ENCODE peak calls at places on chromosomes 3 and 15, in six cellular contexts. One of them, this sample, is unnamed.

GRCh38 chr3:40200754-40201316 is 108.7 kb upstream of the EIF1B start:
- DNase-seq in HEK293T: no peak
- DNase-seq in C1 segment of cervical spinal cord: no peak
- DNase-seq in NCI-H1092: no peak
- DNase-seq in right cardiac atrium: no peak
- DNase-seq in NCI-H1694: no peak
- DNase-seq in this sample: no peak

GRCh38 chr3:109018828-109019227 is 65.1 kb upstream of the GUCA1C start:
- DNase-seq in HEK293T: no peak
- DNase-seq in C1 segment of cervical spinal cord: no peak
- DNase-seq in NCI-H1092: no peak
- DNase-seq in right cardiac atrium: no peak
- DNase-seq in NCI-H1694: no peak
- DNase-seq in this sample: no peak

GRCh38 chr15:29103825-29104565 is 165.6 kb downstream of the NSMCE3 start:
- DNase-seq in HEK293T: no peak
- DNase-seq in C1 segment of cervical spinal cord: peak
- DNase-seq in NCI-H1092: no peak
- DNase-seq in right cardiac atrium: peak
- DNase-seq in NCI-H1694: no peak
- DNase-seq in this sample: no peak

GRCh38 chr3:141981084-141981483 is 104.6 kb downstream of the ATP1B3 start:
- DNase-seq in HEK293T: no peak
- DNase-seq in C1 segment of cervical spinal cord: no peak
- DNase-seq in NCI-H1092: no peak
- DNase-seq in right cardiac atrium: no peak
- DNase-seq in NCI-H1694: no peak
- DNase-seq in this sample: peak

GRCh38 chr15:75170711-75171341 is 30.9 kb upstream of the C15orf39 start:
- DNase-seq in HEK293T: no peak
- DNase-seq in C1 segment of cervical spinal cord: no peak
- DNase-seq in NCI-H1092: no peak
- DNase-seq in right cardiac atrium: no peak
- DNase-seq in NCI-H1694: no peak
- DNase-seq in this sample: no peak

GRCh38 chr3:43971486-43971885 is 270.2 kb upstream of the TOPAZ1 start:
- DNase-seq in HEK293T: no peak
- DNase-seq in C1 segment of cervical spinal cord: no peak
- DNase-seq in NCI-H1092: no peak
- DNase-seq in right cardiac atrium: no peak
- DNase-seq in NCI-H1694: no peak
- DNase-seq in this sample: no peak

GRCh38 chr15:20659265-20659664 is 117.7 kb upstream of the GOLGA6L6 start:
- DNase-seq in HEK293T: no peak
- DNase-seq in C1 segment of cervical spinal cord: no peak
- DNase-seq in NCI-H1092: no peak
- DNase-seq in right cardiac atrium: peak
- DNase-seq in NCI-H1694: no peak
- DNase-seq in this sample: no peak

GRCh38 chr15:73389971-73390544 is 21.3 kb upstream of the HCN4 start:
- DNase-seq in HEK293T: no peak
- DNase-seq in C1 segment of cervical spinal cord: no peak
- DNase-seq in NCI-H1092: no peak
- DNase-seq in right cardiac atrium: no peak
- DNase-seq in NCI-H1694: no peak
- DNase-seq in this sample: no peak

GRCh38 chr3:41338276-41338675 is 139.0 kb downstream of the CTNNB1 start:
- DNase-seq in HEK293T: no peak
- DNase-seq in C1 segment of cervical spinal cord: no peak
- DNase-seq in NCI-H1092: no peak
- DNase-seq in right cardiac atrium: no peak
- DNase-seq in NCI-H1694: no peak
- DNase-seq in this sample: peak

GRCh38 chr3:25429441-25429907 is 1.4 kb downstream of the RARB start:
- DNase-seq in HEK293T: no peak
- DNase-seq in C1 segment of cervical spinal cord: no peak
- DNase-seq in NCI-H1092: no peak
- DNase-seq in right cardiac atrium: no peak
- DNase-seq in NCI-H1694: no peak
- DNase-seq in this sample: no peak

GRCh38 chr3:190044142-190044541 is 76.6 kb downstream of the P3H2 start:
- DNase-seq in HEK293T: no peak
- DNase-seq in C1 segment of cervical spinal cord: no peak
- DNase-seq in NCI-H1092: no peak
- DNase-seq in right cardiac atrium: no peak
- DNase-seq in NCI-H1694: no peak
- DNase-seq in this sample: no peak

GRCh38 chr3:190076138-190076537 is 44.6 kb downstream of the P3H2 start:
- DNase-seq in HEK293T: no peak
- DNase-seq in C1 segment of cervical spinal cord: no peak
- DNase-seq in NCI-H1092: no peak
- DNase-seq in right cardiac atrium: no peak
- DNase-seq in NCI-H1694: no peak
- DNase-seq in this sample: no peak

GRCh38 chr3:152160350-152161011 is 108.2 kb upstream of the MBNL1 start:
- DNase-seq in HEK293T: no peak
- DNase-seq in C1 segment of cervical spinal cord: no peak
- DNase-seq in NCI-H1092: no peak
- DNase-seq in right cardiac atrium: no peak
- DNase-seq in NCI-H1694: no peak
- DNase-seq in this sample: no peak

GRCh38 chr15:79310612-79310984 is 314 bp upstream of the TMED3 start:
- DNase-seq in HEK293T: no peak
- DNase-seq in C1 segment of cervical spinal cord: no peak
- DNase-seq in NCI-H1092: no peak
- DNase-seq in right cardiac atrium: no peak
- DNase-seq in NCI-H1694: peak
- DNase-seq in this sample: no peak

GRCh38 chr15:35705885-35706590 is 160.1 kb upstream of the DPH6 start:
- DNase-seq in HEK293T: no peak
- DNase-seq in C1 segment of cervical spinal cord: no peak
- DNase-seq in NCI-H1092: no peak
- DNase-seq in right cardiac atrium: no peak
- DNase-seq in NCI-H1694: no peak
- DNase-seq in this sample: no peak

GRCh38 chr3:119681279-119681678 is 4.1 kb upstream of the COX17 start:
- DNase-seq in HEK293T: no peak
- DNase-seq in C1 segment of cervical spinal cord: no peak
- DNase-seq in NCI-H1092: no peak
- DNase-seq in right cardiac atrium: no peak
- DNase-seq in NCI-H1694: peak
- DNase-seq in this sample: no peak

GRCh38 chr15:64837502-64837901 is 4.2 kb upstream of the PLEKHO2 start:
- DNase-seq in HEK293T: no peak
- DNase-seq in C1 segment of cervical spinal cord: no peak
- DNase-seq in NCI-H1092: no peak
- DNase-seq in right cardiac atrium: no peak
- DNase-seq in NCI-H1694: no peak
- DNase-seq in this sample: no peak

GRCh38 chr3:41907330-41908073 is 54.4 kb downstream of the ULK4 start:
- DNase-seq in HEK293T: no peak
- DNase-seq in C1 segment of cervical spinal cord: no peak
- DNase-seq in NCI-H1092: no peak
- DNase-seq in right cardiac atrium: no peak
- DNase-seq in NCI-H1694: no peak
- DNase-seq in this sample: no peak

GRCh38 chr3:56522374-56522773 is 34.6 kb upstream of the CCDC66 start:
- DNase-seq in HEK293T: no peak
- DNase-seq in C1 segment of cervical spinal cord: no peak
- DNase-seq in NCI-H1092: no peak
- DNase-seq in right cardiac atrium: no peak
- DNase-seq in NCI-H1694: no peak
- DNase-seq in this sample: no peak

GRCh38 chr15:39034816-39035215 is 470.2 kb upstream of the RASGRP1 start:
- DNase-seq in HEK293T: no peak
- DNase-seq in C1 segment of cervical spinal cord: no peak
- DNase-seq in NCI-H1092: no peak
- DNase-seq in right cardiac atrium: no peak
- DNase-seq in NCI-H1694: no peak
- DNase-seq in this sample: no peak

GRCh38 chr15:67832031-67832551 is 6.8 kb downstream of the SKOR1 start:
- DNase-seq in HEK293T: no peak
- DNase-seq in C1 segment of cervical spinal cord: no peak
- DNase-seq in NCI-H1092: no peak
- DNase-seq in right cardiac atrium: no peak
- DNase-seq in NCI-H1694: no peak
- DNase-seq in this sample: no peak

GRCh38 chr3:147493666-147494065 is 84.5 kb downstream of the ZIC1 start:
- DNase-seq in HEK293T: no peak
- DNase-seq in C1 segment of cervical spinal cord: no peak
- DNase-seq in NCI-H1092: no peak
- DNase-seq in right cardiac atrium: no peak
- DNase-seq in NCI-H1694: no peak
- DNase-seq in this sample: peak

GRCh38 chr3:136979684-136980083 is 21.9 kb downstream of the IL20RB start:
- DNase-seq in HEK293T: peak
- DNase-seq in C1 segment of cervical spinal cord: no peak
- DNase-seq in NCI-H1092: no peak
- DNase-seq in right cardiac atrium: no peak
- DNase-seq in NCI-H1694: no peak
- DNase-seq in this sample: no peak

GRCh38 chr15:62465173-62465572 is 300.1 kb upstream of the C2CD4B start:
- DNase-seq in HEK293T: no peak
- DNase-seq in C1 segment of cervical spinal cord: no peak
- DNase-seq in NCI-H1092: no peak
- DNase-seq in right cardiac atrium: no peak
- DNase-seq in NCI-H1694: no peak
- DNase-seq in this sample: no peak

GRCh38 chr3:133276594-133276993 is 123.3 kb upstream of the BFSP2 start:
- DNase-seq in HEK293T: no peak
- DNase-seq in C1 segment of cervical spinal cord: no peak
- DNase-seq in NCI-H1092: peak
- DNase-seq in right cardiac atrium: no peak
- DNase-seq in NCI-H1694: no peak
- DNase-seq in this sample: no peak

GRCh38 chr3:141255137-141255536 is 23.5 kb downstream of the PXYLP1 start:
- DNase-seq in HEK293T: no peak
- DNase-seq in C1 segment of cervical spinal cord: no peak
- DNase-seq in NCI-H1092: no peak
- DNase-seq in right cardiac atrium: no peak
- DNase-seq in NCI-H1694: no peak
- DNase-seq in this sample: no peak

GRCh38 chr15:66885281-66885915 is 180.0 kb upstream of the SMAD3 start:
- DNase-seq in HEK293T: no peak
- DNase-seq in C1 segment of cervical spinal cord: no peak
- DNase-seq in NCI-H1092: no peak
- DNase-seq in right cardiac atrium: no peak
- DNase-seq in NCI-H1694: no peak
- DNase-seq in this sample: no peak

GRCh38 chr3:46484911-46485696 is 12.7 kb upstream of the RTP3 start:
- DNase-seq in HEK293T: no peak
- DNase-seq in C1 segment of cervical spinal cord: no peak
- DNase-seq in NCI-H1092: no peak
- DNase-seq in right cardiac atrium: no peak
- DNase-seq in NCI-H1694: peak
- DNase-seq in this sample: peak

GRCh38 chr3:14128724-14129123 is 3.9 kb downstream of the TMEM43 start:
- DNase-seq in HEK293T: no peak
- DNase-seq in C1 segment of cervical spinal cord: no peak
- DNase-seq in NCI-H1092: no peak
- DNase-seq in right cardiac atrium: no peak
- DNase-seq in NCI-H1694: no peak
- DNase-seq in this sample: no peak

GRCh38 chr3:57864853-57865252 is 108.7 kb downstream of the SLMAP start:
- DNase-seq in HEK293T: no peak
- DNase-seq in C1 segment of cervical spinal cord: no peak
- DNase-seq in NCI-H1092: no peak
- DNase-seq in right cardiac atrium: no peak
- DNase-seq in NCI-H1694: no peak
- DNase-seq in this sample: no peak

GRCh38 chr3:76497636-76498035 is 542.3 kb upstream of the ROBO2 start:
- DNase-seq in HEK293T: no peak
- DNase-seq in C1 segment of cervical spinal cord: no peak
- DNase-seq in NCI-H1092: no peak
- DNase-seq in right cardiac atrium: no peak
- DNase-seq in NCI-H1694: no peak
- DNase-seq in this sample: no peak

GRCh38 chr3:15220661-15221060 is 14.6 kb downstream of the CAPN7 start:
- DNase-seq in HEK293T: no peak
- DNase-seq in C1 segment of cervical spinal cord: no peak
- DNase-seq in NCI-H1092: no peak
- DNase-seq in right cardiac atrium: no peak
- DNase-seq in NCI-H1694: no peak
- DNase-seq in this sample: no peak

GRCh38 chr3:98744283-98744682 is 18.9 kb upstream of the ST3GAL6 start:
- DNase-seq in HEK293T: no peak
- DNase-seq in C1 segment of cervical spinal cord: no peak
- DNase-seq in NCI-H1092: no peak
- DNase-seq in right cardiac atrium: no peak
- DNase-seq in NCI-H1694: no peak
- DNase-seq in this sample: no peak

GRCh38 chr3:95217661-95218060 is 1154.8 kb downstream of the NSUN3 start:
- DNase-seq in HEK293T: no peak
- DNase-seq in C1 segment of cervical spinal cord: no peak
- DNase-seq in NCI-H1092: no peak
- DNase-seq in right cardiac atrium: no peak
- DNase-seq in NCI-H1694: no peak
- DNase-seq in this sample: no peak

GRCh38 chr15:29470794-29471193 is 201.2 kb upstream of the NSMCE3 start:
- DNase-seq in HEK293T: no peak
- DNase-seq in C1 segment of cervical spinal cord: no peak
- DNase-seq in NCI-H1092: no peak
- DNase-seq in right cardiac atrium: no peak
- DNase-seq in NCI-H1694: no peak
- DNase-seq in this sample: peak

GRCh38 chr3:138332472-138333073 is 2.9 kb upstream of the NME9 start:
- DNase-seq in HEK293T: peak
- DNase-seq in C1 segment of cervical spinal cord: no peak
- DNase-seq in NCI-H1092: no peak
- DNase-seq in right cardiac atrium: no peak
- DNase-seq in NCI-H1694: peak
- DNase-seq in this sample: no peak

GRCh38 chr15:68700395-68701123 is 120.1 kb downstream of the ANP32A start:
- DNase-seq in HEK293T: peak
- DNase-seq in C1 segment of cervical spinal cord: peak
- DNase-seq in NCI-H1092: peak
- DNase-seq in right cardiac atrium: peak
- DNase-seq in NCI-H1694: peak
- DNase-seq in this sample: peak

GRCh38 chr15:49421991-49422390 is 1.1 kb upstream of the FGF7 start:
- DNase-seq in HEK293T: peak
- DNase-seq in C1 segment of cervical spinal cord: no peak
- DNase-seq in NCI-H1092: peak
- DNase-seq in right cardiac atrium: peak
- DNase-seq in NCI-H1694: peak
- DNase-seq in this sample: peak

This sample was measured in NCI-H345.